ENCODE peak calls at places on chromosome 19, in five cellular contexts. P is RWPE1; F is colonic mucosa; T is activated CD4-positive, CD25-positive, alpha-beta regulatory T cell; N is thoracic aorta. X is an unnamed sample.

GRCh38 chr19:38975214-38975860 is at the start of gene FBXO17:
- DNase-seq in F (peak), P (peak), T (no peak), N (no peak), X (no peak)

GRCh38 chr19:49677232-49677881 is at the start of gene PRMT1:
- DNase-seq in P (no peak), N (no peak), T (peak), F (no peak), X (no peak)

GRCh38 chr19:53808710-53809125 is 15.4 kb downstream of the NLRP12 start:
- DNase-seq in N (no peak), F (no peak), T (no peak), P (peak), X (no peak)

GRCh38 chr19:47427241-47428176 is 8.2 kb upstream of the MEIS3 start:
- DNase-seq in F (peak), N (no peak), T (peak), P (peak), X (peak)

GRCh38 chr19:17001603-17002183 is 24.9 kb downstream of the CPAMD8 start:
- DNase-seq in T (peak), P (no peak), N (no peak), F (no peak), X (peak)

GRCh38 chr19:58335630-58336029 is 8.8 kb downstream of the ZSCAN22 start:
- DNase-seq in N (no peak), T (no peak), F (no peak), P (no peak), X (no peak)

GRCh38 chr19:47036233-47036651 is 12.2 kb downstream of the TMEM160 start:
- DNase-seq in T (no peak), N (no peak), P (no peak), F (peak), X (no peak)

GRCh38 chr19:45809643-45810159 is 5.4 kb downstream of the RSPH6A start:
- DNase-seq in P (no peak), F (no peak), T (no peak), N (no peak), X (no peak)